ENCODE peak calls at places on chromosomes 12 and 14, in five cellular contexts. P is HepG2, Z is transverse colon, E is stomach, J is upper lobe of left lung. C is an unnamed sample.

GRCh38 chr14:54048311-54048710 is 91.7 kb upstream of the BMP4 start:
- DNase-seq in E (no peak), J (peak; percentile 36), Z (peak; percentile 31), P (peak; percentile 15), C (no peak)

GRCh38 chr12:57859121-57859520 is 12.6 kb upstream of the CTDSP2 start:
- DNase-seq in Z (no peak), P (no peak), J (no peak), E (no peak), C (no peak)

GRCh38 chr12:63955831-63956685 is 111.6 kb downstream of the SRGAP1 start:
- DNase-seq in E (no peak), J (no peak), P (no peak), Z (no peak), C (no peak)

GRCh38 chr14:75875958-75876357 is 105.8 kb downstream of the TGFB3 start:
- DNase-seq in J (no peak), P (no peak), E (no peak), Z (no peak), C (no peak)

GRCh38 chr12:356276-356988 is 32.7 kb downstream of the KDM5A start:
- DNase-seq in E (no peak), P (no peak), Z (no peak), J (no peak), C (no peak)

GRCh38 chr14:37753459-37753858 is 158.0 kb downstream of the TTC6 start:
- DNase-seq in P (no peak), E (no peak), Z (no peak), J (no peak), C (no peak)

GRCh38 chr12:52260351-52261210 is 13.9 kb upstream of the KRT86 start:
- DNase-seq in Z (no peak), E (no peak), J (no peak), P (no peak), C (no peak)

GRCh38 chr12:107411792-107412535 is 273.6 kb upstream of the PWP1 start:
- DNase-seq in E (no peak), J (no peak), P (no peak), Z (no peak), C (no peak)

GRCh38 chr12:117646595-117646994 is 285.2 kb upstream of the NOS1 start:
- DNase-seq in Z (no peak), E (no peak), P (no peak), J (no peak), C (no peak)

GRCh38 chr12:119115296-119115905 is 63.3 kb upstream of the HSPB8 start:
- DNase-seq in P (peak; percentile 38), J (no peak), E (no peak), Z (peak; percentile 17), C (no peak)

GRCh38 chr14:91173221-91173670 is 59.4 kb downstream of the DGLUCY start:
- DNase-seq in P (peak; percentile 62), Z (peak; percentile 87), E (peak; percentile 89), J (no peak), C (peak; percentile 95)

GRCh38 chr12:13049816-13050215 is 5.6 kb downstream of the FAM234B start:
- DNase-seq in P (no peak), Z (no peak), E (no peak), J (no peak), C (no peak)

GRCh38 chr14:73248294-73248868 is 11.1 kb downstream of the PAPLN start:
- DNase-seq in P (no peak), Z (no peak), J (no peak), E (no peak), C (no peak)

GRCh38 chr14:95206534-95206933 is 49.2 kb upstream of the DICER1 start:
- DNase-seq in P (no peak), Z (no peak), E (no peak), J (no peak), C (no peak)

GRCh38 chr12:130212384-130212783 is 50.1 kb downstream of the FZD10 start:
- DNase-seq in Z (no peak), E (no peak), J (no peak), P (no peak), C (no peak)

GRCh38 chr12:27524839-27525238 is 833 bp downstream of the PPFIBP1 start:
- DNase-seq in Z (peak; percentile 22), J (no peak), P (no peak), E (no peak), C (no peak)

GRCh38 chr12:56271031-56271430 is 4.3 kb downstream of the COQ10A start:
- DNase-seq in P (no peak), Z (no peak), J (no peak), E (no peak), C (no peak)

DNA sequence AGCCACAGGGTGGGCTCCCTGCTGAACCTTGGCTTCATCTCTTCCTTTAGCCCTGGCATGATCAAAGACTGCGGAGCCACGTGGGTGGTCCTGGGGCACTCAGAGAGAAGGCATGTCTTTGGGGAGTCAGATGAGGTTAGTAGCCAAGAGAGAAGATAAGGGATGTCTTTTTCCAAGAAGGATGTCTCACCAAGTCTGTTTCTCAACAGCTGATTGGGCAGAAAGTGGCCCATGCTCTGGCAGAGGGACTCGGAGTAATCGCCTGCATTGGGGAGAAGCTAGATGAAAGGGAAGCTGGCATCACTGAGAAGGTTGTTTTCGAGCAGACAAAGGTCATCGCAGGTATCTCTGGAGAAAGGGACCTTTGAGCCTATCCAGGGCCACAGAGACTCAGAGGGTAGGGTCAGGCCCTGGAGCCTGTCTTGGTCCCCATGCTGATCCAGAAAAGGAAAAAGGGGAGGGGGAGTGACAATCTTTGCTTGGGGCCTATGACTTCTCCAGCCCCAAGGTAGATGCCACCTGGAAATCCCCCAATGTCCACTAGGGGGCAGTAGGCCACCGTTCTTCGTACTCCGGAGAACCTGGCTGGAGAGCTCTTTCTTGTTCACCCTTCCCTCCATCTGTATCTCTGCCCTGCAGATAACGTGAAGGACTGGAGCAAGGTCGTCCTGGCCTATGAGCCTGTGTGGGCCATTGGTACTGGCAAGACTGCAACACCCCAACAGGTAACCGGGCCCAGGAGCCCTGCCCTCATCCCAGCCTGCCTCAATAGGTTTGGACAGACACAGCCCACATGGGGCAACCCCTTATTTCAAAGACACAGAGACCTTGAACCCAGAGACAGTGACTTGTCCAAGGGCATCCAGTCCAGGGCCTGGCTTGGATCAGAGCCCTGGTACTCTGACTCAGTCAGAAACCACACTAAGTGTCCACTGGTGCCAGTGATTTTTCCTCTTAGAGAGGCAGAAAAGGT is 2.0 kb downstream of the TPI1 start:
- DNase-seq in P (peak; percentile 77), E (peak; percentile 91), J (no peak), Z (peak; percentile 90), C (peak; percentile 96)
- TF ChIP-seq POLR2AphosphoS5 in P (no peak), E (no peak), J (no peak), Z (no peak), C (no peak)

GRCh38 chr12:97211421-97211820 is 251.2 kb upstream of the RMST start:
- DNase-seq in J (no peak), E (no peak), Z (no peak), P (no peak), C (no peak)
- TF ChIP-seq EP300 in J (no peak), E (no peak), Z (no peak), P (no peak), C (no peak)

DNA sequence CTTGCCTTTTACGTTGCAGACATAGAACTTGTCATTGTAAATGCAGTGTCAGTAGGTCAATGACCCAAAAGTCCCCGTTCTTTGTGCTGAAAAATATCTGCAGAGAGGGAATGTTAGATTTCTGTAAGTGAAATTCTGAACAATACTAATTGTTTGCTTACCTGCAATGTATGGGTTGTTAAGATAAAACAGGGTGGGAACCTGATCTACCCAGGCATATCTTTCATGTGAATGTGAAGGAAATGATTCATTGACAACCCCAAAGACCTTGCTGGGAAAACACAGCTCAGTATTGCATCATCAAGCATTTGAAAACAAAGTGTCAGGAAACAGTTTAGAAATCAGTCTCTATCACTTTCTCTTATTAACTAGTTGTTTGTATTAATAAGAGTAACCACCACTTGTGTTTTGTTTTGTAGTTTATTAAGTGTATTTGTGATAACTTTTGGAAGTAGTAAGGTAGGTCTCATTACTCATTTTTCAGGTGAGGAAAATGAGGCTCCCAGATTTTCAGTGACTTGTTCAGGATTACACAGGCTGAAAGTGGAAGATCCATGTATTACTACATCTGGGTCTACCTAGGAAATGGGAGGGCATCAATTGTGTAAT is 57.9 kb upstream of the SLC38A2 start:
- DNase-seq in J (no peak), Z (no peak), E (no peak), P (peak; percentile 95), C (no peak)
- TF ChIP-seq POLR2AphosphoS5 in J (peak; percentile 15), Z (peak; percentile 28), E (no peak), P (no peak), C (no peak)

GRCh38 chr14:67268456-67269115 is 27.4 kb downstream of the PALS1 start:
- DNase-seq in J (no peak), P (no peak), Z (no peak), E (no peak), C (no peak)
- TF ChIP-seq EP300 in J (no peak), P (no peak), Z (no peak), E (no peak), C (no peak)

DNA sequence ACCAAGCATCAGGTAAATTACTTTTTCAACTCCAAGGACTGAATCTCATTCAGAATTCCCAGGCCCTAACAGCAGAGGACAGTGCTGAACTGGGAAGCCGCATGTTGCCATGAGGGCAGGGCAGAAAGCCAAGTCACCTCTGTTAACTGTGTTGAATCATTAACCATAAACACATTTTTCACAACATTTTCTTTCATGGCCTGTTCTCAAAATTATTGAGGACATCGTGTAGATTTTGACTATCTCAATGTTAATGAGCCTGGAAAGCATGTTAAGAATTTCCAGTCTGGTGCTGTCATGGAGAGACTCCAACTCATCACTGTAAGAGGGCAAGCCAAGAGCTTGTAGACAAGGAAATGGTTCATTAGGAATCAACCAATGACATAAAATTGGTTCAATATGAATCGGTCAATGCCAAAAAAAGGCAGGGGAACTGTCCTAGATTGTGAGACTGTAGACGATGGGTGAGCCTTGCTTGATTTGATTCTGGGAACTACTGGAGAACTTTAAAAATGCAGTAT is 33.7 kb downstream of the CPM start:
- DNase-seq in E (peak; percentile 76), J (no peak), P (peak; percentile 46), Z (peak; percentile 75), C (no peak)
- TF ChIP-seq POLR2AphosphoS5 in E (no peak), J (no peak), P (no peak), Z (no peak), C (no peak)

C was measured in esophagus muscularis mucosa.